ENCODE peak calls at places on chromosomes 11 and 22, in eight cellular contexts. O is fibroblast of mammary gland, W is AG04450, H is A549, I is stomach, L is cardiac muscle cell, D is lower leg skin, P is prostate gland. U is an unnamed sample.

GRCh38 chr22:16914006-16914405 is 88.8 kb upstream of the XKR3 start:
- DNase-seq in O (no peak), W (no peak), H (no peak), I (no peak), L (no peak), D (no peak), P (no peak), U (no peak)

GRCh38 chr11:96141649-96142048 is 201.3 kb downstream of the MAML2 start:
- DNase-seq in O (no peak), W (no peak), H (no peak), I (no peak), L (no peak), D (no peak), P (no peak), U (no peak)

GRCh38 chr11:94525933-94526332 is 13.7 kb downstream of the C11orf97 start:
- DNase-seq in O (peak), W (no peak), H (no peak), I (peak), L (peak), D (peak), P (peak), U (peak)

GRCh38 chr11:43933226-43933607 is 9.2 kb upstream of the C11orf96 start:
- DNase-seq in O (no peak), W (no peak), H (no peak), I (no peak), L (no peak), D (peak), P (no peak), U (no peak)

GRCh38 chr11:121249039-121249663 is 43.4 kb upstream of the SC5D start:
- DNase-seq in O (peak), W (no peak), H (peak), I (no peak), L (peak), D (no peak), P (no peak), U (no peak)

GRCh38 chr11:9527481-9528140 is 45.9 kb upstream of the WEE1 start:
- DNase-seq in O (peak), W (peak), H (peak), I (no peak), L (peak), D (no peak), P (peak), U (peak)

GRCh38 chr11:196786-197731 is 4.2 kb downstream of the SCGB1C1 start:
- DNase-seq in O (no peak), W (no peak), H (no peak), I (peak), L (no peak), D (peak), P (no peak), U (no peak)

GRCh38 chr11:63573881-63574855 is 11.0 kb upstream of the PLAAT2 start:
- DNase-seq in O (peak), W (peak), H (peak), I (peak), L (peak), D (no peak), P (peak), U (peak)

GRCh38 chr11:14471127-14471526 is 28.5 kb downstream of the COPB1 start:
- DNase-seq in O (no peak), W (no peak), H (no peak), I (no peak), L (no peak), D (no peak), P (no peak), U (no peak)

GRCh38 chr11:1468473-1469066 is 18.0 kb downstream of the MOB2 start:
- DNase-seq in O (no peak), W (no peak), H (no peak), I (no peak), L (no peak), D (no peak), P (no peak), U (no peak)

GRCh38 chr11:84173078-84173477 is 886.9 kb upstream of the CCDC90B start:
- DNase-seq in O (no peak), W (no peak), H (no peak), I (no peak), L (no peak), D (no peak), P (no peak), U (no peak)

GRCh38 chr22:40024201-40025061 is 29.7 kb downstream of the FAM83F start:
- DNase-seq in O (peak), W (no peak), H (peak), I (peak), L (peak), D (no peak), P (peak), U (no peak)

GRCh38 chr11:66976048-66976467 is 954 bp downstream of the C11orf86 start:
- DNase-seq in O (no peak), W (no peak), H (peak), I (no peak), L (peak), D (no peak), P (no peak), U (no peak)

GRCh38 chr11:75949023-75949672 is 134.1 kb downstream of the UVRAG start:
- DNase-seq in O (peak), W (no peak), H (no peak), I (no peak), L (no peak), D (no peak), P (no peak), U (no peak)

DNA sequence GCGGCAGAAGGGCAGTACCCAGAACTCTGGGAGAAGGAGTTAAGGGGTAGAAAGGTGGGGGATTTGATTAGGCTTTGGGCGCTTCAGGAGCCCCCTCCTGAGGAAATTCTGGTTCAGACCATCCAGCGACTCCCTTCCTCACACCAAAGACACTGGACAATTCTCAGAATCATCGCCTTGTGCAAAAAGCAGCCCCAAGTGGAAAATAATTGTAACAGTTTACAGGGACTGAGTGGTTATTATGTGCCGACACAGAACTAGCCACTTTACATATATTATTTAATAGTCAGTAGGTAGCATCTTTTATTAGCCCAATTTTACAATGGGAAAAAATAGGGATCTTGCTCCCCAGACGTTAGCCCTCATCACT is 667 bp upstream of the TRIM3 start:
- DNase-seq in O (no peak), W (no peak), H (no peak), I (no peak), L (no peak), D (no peak), P (no peak), U (no peak)
- TF ChIP-seq CTCF in O (no peak), W (no peak), H (no peak), I (no peak), L (no peak), D (no peak), P (no peak), U (no peak)

DNA sequence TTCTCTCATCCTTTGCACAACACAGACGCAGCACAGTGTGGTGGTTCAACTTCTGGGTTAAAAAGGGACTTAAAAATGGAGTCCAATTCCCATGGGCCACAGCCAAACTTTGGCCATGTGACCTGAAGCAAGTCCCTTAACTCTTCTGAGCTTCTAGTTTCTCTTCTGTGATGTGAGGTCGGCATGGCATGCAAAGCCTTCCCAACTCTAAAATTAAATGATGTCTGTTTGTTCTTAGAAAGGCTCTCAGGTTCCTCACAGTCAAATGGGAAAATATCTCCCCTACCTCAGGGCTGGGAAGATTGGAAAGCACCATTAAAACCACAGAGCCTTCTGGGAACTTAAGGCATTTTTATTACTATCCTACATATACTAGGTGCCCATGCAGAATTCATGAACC is 38.8 kb downstream of the LGR4 start:
- DNase-seq in O (no peak), W (no peak), H (no peak), I (no peak), L (no peak), D (no peak), P (no peak), U (no peak)
- H3K4me3 ChIP-seq in O (no peak), W (no peak), H (no peak), I (no peak), L (no peak), D (no peak), P (no peak), U (no peak)

GRCh38 chr22:22761963-22762772 is 117.8 kb downstream of the GGTLC2 start:
- DNase-seq in O (no peak), W (no peak), H (no peak), I (no peak), L (no peak), D (peak), P (no peak), U (no peak)
- TF ChIP-seq CTCF in O (no peak), W (no peak), H (no peak), I (no peak), L (no peak), D (no peak), P (no peak), U (no peak)

GRCh38 chr22:38201371-38201717 is 450 bp upstream of the MAFF start:
- DNase-seq in O (no peak), W (no peak), H (no peak), I (no peak), L (no peak), D (peak), P (no peak), U (no peak)
- H3K4me3 ChIP-seq in O (peak), W (peak), H (peak), I (peak), L (peak), D (no peak), P (peak), U (peak)

GRCh38 chr11:119671048-119671447 is 58.0 kb downstream of the NECTIN1 start:
- DNase-seq in O (peak), W (peak), H (no peak), I (peak), L (peak), D (no peak), P (no peak), U (peak)

GRCh38 chr11:119672597-119672996 is 56.4 kb downstream of the NECTIN1 start:
- DNase-seq in O (no peak), W (no peak), H (no peak), I (no peak), L (no peak), D (no peak), P (no peak), U (no peak)

GRCh38 chr11:119676461-119677020 is 52.5 kb downstream of the NECTIN1 start:
- DNase-seq in O (peak), W (no peak), H (no peak), I (no peak), L (peak), D (no peak), P (no peak), U (no peak)

GRCh38 chr11:119671561-119672015 is 57.4 kb downstream of the NECTIN1 start:
- DNase-seq in O (peak), W (peak), H (no peak), I (no peak), L (peak), D (no peak), P (no peak), U (no peak)

DNA sequence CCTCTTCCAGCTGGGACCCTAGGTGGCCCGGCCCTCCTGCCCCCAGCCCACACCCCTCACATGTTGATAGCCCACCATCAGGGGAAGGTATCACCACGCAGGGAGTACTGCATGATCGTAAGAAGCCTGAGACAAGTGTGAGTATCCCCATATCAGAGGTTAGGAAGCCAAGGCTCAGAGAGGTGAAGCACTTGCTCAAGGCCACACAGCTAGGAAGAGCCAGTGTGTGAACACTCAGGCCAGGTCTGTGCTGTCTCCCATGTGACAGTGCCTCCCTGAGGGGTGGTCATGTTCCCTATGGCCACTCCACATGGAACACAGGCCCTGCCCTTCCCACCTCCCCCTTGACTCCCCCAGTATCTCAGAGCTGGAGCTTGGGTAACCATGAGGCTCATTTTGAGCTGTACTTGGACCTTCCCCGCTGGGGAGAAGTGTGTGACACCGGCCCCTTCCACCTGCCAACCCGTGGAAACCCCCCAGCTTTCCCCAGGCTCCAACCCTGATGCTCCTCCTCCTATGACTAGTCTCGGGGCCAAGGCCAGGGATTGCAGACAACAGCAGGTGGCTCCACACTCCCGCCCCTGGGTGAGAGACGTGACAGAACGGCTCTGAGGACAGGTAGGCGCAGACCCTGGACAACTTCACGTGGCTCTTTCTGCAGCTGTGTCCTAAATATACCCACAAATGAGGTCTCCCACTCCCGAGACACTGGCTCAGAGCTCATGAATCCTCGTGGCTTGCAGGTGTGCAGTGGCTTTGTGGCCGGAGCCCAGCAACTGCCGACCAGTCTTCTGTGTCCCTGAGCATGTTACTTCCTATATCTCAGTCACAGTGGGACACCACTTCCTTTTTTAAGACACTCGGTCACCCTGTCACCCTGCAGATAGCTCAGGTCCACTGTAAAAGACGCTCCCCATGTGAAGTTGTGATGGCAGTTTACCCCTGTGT is 55.3 kb downstream of the NECTIN1 start:
- DNase-seq in O (no peak), W (no peak), H (no peak), I (peak), L (no peak), D (no peak), P (no peak), U (no peak)
- TF ChIP-seq CTCF in O (no peak), W (no peak), H (no peak), I (no peak), L (no peak), D (no peak), P (no peak), U (no peak)

GRCh38 chr11:47906066-47906465 is 57.9 kb upstream of the NUP160 start:
- DNase-seq in O (no peak), W (no peak), H (no peak), I (no peak), L (no peak), D (no peak), P (no peak), U (no peak)
- H3K4me3 ChIP-seq in O (no peak), W (no peak), H (no peak), I (no peak), L (no peak), D (no peak), P (no peak), U (no peak)